ENCODE peak calls at places on chromosomes 3 and 15, in eight cellular contexts. L is PC-9, N is ovary, V is lower lobe of right lung, E is PC-3, A is fibroblast of lung, B is GM12865, Q is BJ. K is an unnamed sample.

GRCh38 chr3:34033840-34034239 is 235.4 kb downstream of the PDCD6IP start:
- DNase-seq in L (no peak), N (no peak), V (no peak), E (no peak), A (no peak), B (no peak), Q (no peak), K (no peak)

GRCh38 chr3:54634122-54634469 is 293.8 kb downstream of the LRTM1 start:
- DNase-seq in L (no peak), N (no peak), V (no peak), E (no peak), A (no peak), B (no peak), Q (no peak), K (no peak)

GRCh38 chr3:120025520-120025919 is 68.7 kb downstream of the GSK3B start:
- DNase-seq in L (no peak), N (no peak), V (no peak), E (peak; percentile 71), A (no peak), B (no peak), Q (no peak), K (no peak)

GRCh38 chr3:110755345-110755744 is 316.3 kb upstream of the NECTIN3 start:
- DNase-seq in L (no peak), N (no peak), V (no peak), E (no peak), A (no peak), B (no peak), Q (no peak), K (no peak)

GRCh38 chr3:98323425-98323824 is 30.2 kb upstream of the OR5K4 start:
- DNase-seq in L (no peak), N (no peak), V (no peak), E (no peak), A (no peak), B (no peak), Q (no peak), K (no peak)

GRCh38 chr3:73530030-73530411 is 94.7 kb downstream of the PDZRN3 start:
- DNase-seq in L (no peak), N (no peak), V (no peak), E (no peak), A (peak; percentile 78), B (no peak), Q (peak; percentile 79), K (no peak)

GRCh38 chr15:70722266-70723123 is 40.9 kb downstream of the UACA start:
- DNase-seq in L (no peak), N (no peak), V (no peak), E (peak; percentile 61), A (peak; percentile 86), B (peak; percentile 51), Q (no peak), K (no peak)

GRCh38 chr3:110881069-110881468 is 190.5 kb upstream of the NECTIN3 start:
- DNase-seq in L (peak; percentile 3), N (peak; percentile 18), V (peak; percentile 45), E (peak; percentile 64), A (peak; percentile 52), B (peak; percentile 47), Q (no peak), K (no peak)

GRCh38 chr3:43996379-43997301 is 245.0 kb upstream of the TOPAZ1 start:
- DNase-seq in L (peak; percentile 69), N (no peak), V (peak; percentile 54), E (no peak), A (peak; percentile 59), B (peak; percentile 78), Q (no peak), K (no peak)

GRCh38 chr3:31157893-31158620 is 263.6 kb upstream of the GADL1 start:
- DNase-seq in L (no peak), N (no peak), V (no peak), E (peak; percentile 16), A (no peak), B (no peak), Q (peak; percentile 37), K (no peak)

GRCh38 chr3:122932251-122932967 is 95.2 kb downstream of the SEMA5B start:
- DNase-seq in L (no peak), N (no peak), V (no peak), E (peak; percentile 75), A (no peak), B (no peak), Q (no peak), K (no peak)

GRCh38 chr3:174955513-174956001 is 96.4 kb downstream of the NAALADL2 start:
- DNase-seq in L (peak; percentile 58), N (no peak), V (no peak), E (peak; percentile 90), A (no peak), B (no peak), Q (no peak), K (no peak)

GRCh38 chr15:57881361-57881760 is 174.8 kb downstream of the POLR2M start:
- DNase-seq in L (no peak), N (no peak), V (no peak), E (no peak), A (no peak), B (no peak), Q (peak; percentile 66), K (no peak)

GRCh38 chr3:29538610-29538958 is 257.7 kb downstream of the RBMS3 start:
- DNase-seq in L (no peak), N (no peak), V (no peak), E (no peak), A (no peak), B (no peak), Q (no peak), K (no peak)

GRCh38 chr3:191762323-191762960 is 301.5 kb downstream of the PYDC2 start:
- DNase-seq in L (no peak), N (no peak), V (no peak), E (peak; percentile 74), A (peak; percentile 56), B (no peak), Q (no peak), K (peak; percentile 4)

GRCh38 chr3:189563841-189564563 is 67.2 kb upstream of the TP63 start:
- DNase-seq in L (peak; percentile 68), N (no peak), V (no peak), E (peak; percentile 97), A (peak; percentile 51), B (peak; percentile 88), Q (peak; percentile 65), K (no peak)

GRCh38 chr15:68499620-68500312 is 67.8 kb upstream of the ITGA11 start:
- DNase-seq in L (no peak), N (no peak), V (no peak), E (peak; percentile 4), A (no peak), B (no peak), Q (no peak), K (no peak)

GRCh38 chr15:74461847-74462511 is 1.0 kb upstream of the UBL7 start:
- DNase-seq in L (no peak), N (no peak), V (no peak), E (peak; percentile 27), A (no peak), B (peak; percentile 15), Q (no peak), K (no peak)

GRCh38 chr3:171066216-171066615 is 39.7 kb upstream of the SLC2A2 start:
- DNase-seq in L (no peak), N (no peak), V (no peak), E (no peak), A (no peak), B (no peak), Q (no peak), K (no peak)

GRCh38 chr15:78396976-78397375 is 41.0 kb upstream of the IREB2 start:
- DNase-seq in L (no peak), N (peak; percentile 19), V (peak; percentile 84), E (peak; percentile 33), A (peak; percentile 59), B (no peak), Q (no peak), K (no peak)
- TF ChIP-seq CTCF in L (peak; percentile 46), N (no peak), V (peak; percentile 39), E (peak; percentile 55), A (peak; percentile 38), B (no peak), Q (peak; percentile 76), K (peak; percentile 41)

DNA sequence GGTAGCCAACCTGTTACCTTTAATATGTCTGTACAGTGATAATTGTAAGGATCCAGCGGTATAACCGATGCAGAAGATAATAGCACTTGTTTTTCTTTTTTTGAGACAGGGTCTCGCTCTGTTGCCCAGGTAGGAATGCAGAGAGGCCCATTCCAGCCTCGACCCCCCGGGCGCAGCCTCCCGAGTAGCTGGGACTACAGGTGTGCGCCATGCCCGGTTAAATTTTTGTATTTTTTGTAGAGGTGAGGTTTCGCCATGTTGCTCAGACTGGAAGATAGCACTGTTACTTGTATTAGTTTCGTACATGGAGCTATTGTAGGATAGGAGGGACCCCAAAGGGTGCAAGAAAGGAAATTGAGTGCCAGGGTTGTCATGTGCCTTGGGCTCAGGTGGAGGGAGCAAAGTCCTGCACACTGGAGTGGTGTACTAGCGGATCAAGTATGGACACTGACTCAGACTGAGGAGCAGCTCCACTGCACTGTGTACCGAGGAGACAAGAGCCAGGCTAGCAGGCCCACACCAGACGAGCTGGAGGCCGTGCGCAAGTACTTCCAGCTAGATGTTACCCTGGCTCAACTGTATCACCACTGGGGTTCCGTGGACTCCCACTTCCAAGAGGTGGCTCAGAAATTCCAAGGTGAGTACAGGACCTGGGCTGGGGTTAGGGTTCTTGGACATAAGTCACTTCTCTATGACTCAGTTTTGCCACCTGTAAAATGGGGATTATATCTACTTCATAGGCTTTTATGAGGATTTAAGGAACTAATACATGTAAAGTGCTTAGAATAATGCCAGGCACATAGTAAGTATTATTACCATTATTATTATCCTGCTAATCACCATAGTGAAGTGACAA is 1.0 kb downstream of the OGG1 start:
- DNase-seq in L (no peak), N (no peak), V (no peak), E (peak; percentile 51), A (no peak), B (peak; percentile 53), Q (no peak), K (no peak)
- H3K4me3 ChIP-seq in L (peak overlapping the region; percentile 59), N (peak overlapping the region; percentile 54), V (peak overlapping the region; percentile 88), E (peak overlapping the region; percentile 83), A (peak overlapping the region; percentile 91), B (peak overlapping the region; percentile 80), Q (peak overlapping the region; percentile 67), K (peak overlapping the region; percentile 87)

GRCh38 chr3:12891391-12891984 is 50.1 kb upstream of the RPL32 start:
- DNase-seq in L (no peak), N (no peak), V (no peak), E (peak; percentile 12), A (no peak), B (no peak), Q (no peak), K (no peak)
- TF ChIP-seq CTCF in L (no peak), N (no peak), V (no peak), E (no peak), A (no peak), B (no peak), Q (no peak), K (no peak)

GRCh38 chr15:92393287-92393993 is at the start of gene ST8SIA2:
- DNase-seq in L (no peak), N (no peak), V (no peak), E (no peak), A (peak; percentile 3), B (no peak), Q (no peak), K (no peak)
- H3K4me3 ChIP-seq in L (no peak within 1 kb of the TSS), N (no peak within 1 kb of the TSS), V (peak within 1 kb of the TSS; percentile 2), E (no peak within 1 kb of the TSS), A (peak within 1 kb of the TSS; percentile 35), B (no peak within 1 kb of the TSS), Q (no peak within 1 kb of the TSS), K (no peak within 1 kb of the TSS)

GRCh38 chr15:94704946-94705345 is 473.6 kb downstream of the MCTP2 start:
- DNase-seq in L (no peak), N (no peak), V (no peak), E (no peak), A (no peak), B (no peak), Q (no peak), K (no peak)
- TF ChIP-seq CTCF in L (no peak), N (no peak), V (no peak), E (no peak), A (no peak), B (no peak), Q (no peak), K (no peak)

GRCh38 chr3:49121244-49121671 is 635 bp upstream of the USP19 start:
- DNase-seq in L (no peak), N (no peak), V (no peak), E (no peak), A (no peak), B (no peak), Q (no peak), K (no peak)
- H3K4me3 ChIP-seq in L (no peak overlapping the region), N (peak overlapping the region; percentile 80), V (peak overlapping the region; percentile 99), E (peak overlapping the region; percentile 85), A (no peak overlapping the region), B (peak overlapping the region; percentile 98), Q (no peak overlapping the region), K (peak overlapping the region; percentile 95)